ENCODE peak calls at places on chromosomes 11 and 22, in seven cellular contexts. One of them, this sample, is unnamed.

GRCh38 chr22:31313366-31314147 is 21.3 kb upstream of the PIK3IP1 start:
- DNase-seq in T-helper 1 cell: peak; percentile 32
- DNase-seq in NCI-H1105: peak; percentile 84
- DNase-seq in GM23338: peak; percentile 95
- DNase-seq in AG04450: peak; percentile 33
- DNase-seq in stimulated activated CD4-positive, alpha-beta T cell treated with anti-CD3 and anti-CD28 coated beads, Interleukin-15, amount 100 ng/mL, for 24 hours: peak; percentile 77
- DNase-seq in midbrain: peak; percentile 78
- DNase-seq in this sample: peak; percentile 69

GRCh38 chr22:20113551-20114310 is 2.2 kb upstream of the RANBP1 start:
- DNase-seq in GM23338: no peak
- DNase-seq in stimulated activated CD4-positive, alpha-beta T cell treated with anti-CD3 and anti-CD28 coated beads, Interleukin-15, amount 100 ng/mL, for 24 hours: no peak
- DNase-seq in midbrain: no peak
- DNase-seq in NCI-H1105: no peak
- DNase-seq in T-helper 1 cell: no peak
- DNase-seq in AG04450: no peak
- DNase-seq in this sample: no peak

GRCh38 chr11:97938789-97939188 is 1082.0 kb upstream of the CNTN5 start:
- DNase-seq in GM23338: peak; percentile 32
- DNase-seq in AG04450: no peak
- DNase-seq in NCI-H1105: no peak
- DNase-seq in stimulated activated CD4-positive, alpha-beta T cell treated with anti-CD3 and anti-CD28 coated beads, Interleukin-15, amount 100 ng/mL, for 24 hours: no peak
- DNase-seq in T-helper 1 cell: no peak
- DNase-seq in midbrain: no peak
- DNase-seq in this sample: no peak

GRCh38 chr11:124739479-124740276 is at the start of gene NRGN:
- DNase-seq in T-helper 1 cell: peak; percentile 83
- DNase-seq in AG04450: peak; percentile 60
- DNase-seq in GM23338: peak; percentile 98
- DNase-seq in midbrain: peak; percentile 73
- DNase-seq in NCI-H1105: peak; percentile 97
- DNase-seq in stimulated activated CD4-positive, alpha-beta T cell treated with anti-CD3 and anti-CD28 coated beads, Interleukin-15, amount 100 ng/mL, for 24 hours: peak; percentile 93
- DNase-seq in this sample: peak; percentile 95

GRCh38 chr11:125517116-125517804 is 21.2 kb upstream of the FEZ1 start:
- DNase-seq in GM23338: peak; percentile 100
- DNase-seq in midbrain: peak; percentile 27
- DNase-seq in AG04450: peak; percentile 62
- DNase-seq in stimulated activated CD4-positive, alpha-beta T cell treated with anti-CD3 and anti-CD28 coated beads, Interleukin-15, amount 100 ng/mL, for 24 hours: no peak
- DNase-seq in T-helper 1 cell: no peak
- DNase-seq in NCI-H1105: peak; percentile 46
- DNase-seq in this sample: peak; percentile 71

GRCh38 chr11:116595305-116595880 is 177.4 kb downstream of the BUD13 start:
- DNase-seq in GM23338: no peak
- DNase-seq in AG04450: no peak
- DNase-seq in NCI-H1105: peak; percentile 80
- DNase-seq in T-helper 1 cell: no peak
- DNase-seq in stimulated activated CD4-positive, alpha-beta T cell treated with anti-CD3 and anti-CD28 coated beads, Interleukin-15, amount 100 ng/mL, for 24 hours: no peak
- DNase-seq in midbrain: no peak
- DNase-seq in this sample: no peak

GRCh38 chr11:102678022-102678421 is 27.5 kb downstream of the MMP27 start:
- DNase-seq in AG04450: no peak
- DNase-seq in GM23338: no peak
- DNase-seq in midbrain: no peak
- DNase-seq in stimulated activated CD4-positive, alpha-beta T cell treated with anti-CD3 and anti-CD28 coated beads, Interleukin-15, amount 100 ng/mL, for 24 hours: no peak
- DNase-seq in T-helper 1 cell: no peak
- DNase-seq in NCI-H1105: no peak
- DNase-seq in this sample: no peak

GRCh38 chr11:59574467-59574866 is 41.1 kb downstream of the OSBP start:
- DNase-seq in T-helper 1 cell: no peak
- DNase-seq in AG04450: no peak
- DNase-seq in midbrain: no peak
- DNase-seq in stimulated activated CD4-positive, alpha-beta T cell treated with anti-CD3 and anti-CD28 coated beads, Interleukin-15, amount 100 ng/mL, for 24 hours: no peak
- DNase-seq in GM23338: no peak
- DNase-seq in NCI-H1105: no peak
- DNase-seq in this sample: no peak

GRCh38 chr11:68215087-68215445 is 2.0 kb upstream of the KMT5B start:
- DNase-seq in NCI-H1105: no peak
- DNase-seq in AG04450: no peak
- DNase-seq in stimulated activated CD4-positive, alpha-beta T cell treated with anti-CD3 and anti-CD28 coated beads, Interleukin-15, amount 100 ng/mL, for 24 hours: peak; percentile 58
- DNase-seq in T-helper 1 cell: no peak
- DNase-seq in midbrain: no peak
- DNase-seq in GM23338: no peak
- DNase-seq in this sample: no peak

GRCh38 chr11:125591659-125592304 is 870 bp upstream of the STT3A start:
- DNase-seq in AG04450: no peak
- DNase-seq in T-helper 1 cell: no peak
- DNase-seq in GM23338: peak; percentile 54
- DNase-seq in NCI-H1105: no peak
- DNase-seq in midbrain: peak; percentile 50
- DNase-seq in stimulated activated CD4-positive, alpha-beta T cell treated with anti-CD3 and anti-CD28 coated beads, Interleukin-15, amount 100 ng/mL, for 24 hours: peak; percentile 36
- DNase-seq in this sample: peak; percentile 32

GRCh38 chr22:30025187-30025586 is 55.1 kb upstream of the HORMAD2 start:
- DNase-seq in GM23338: peak; percentile 3
- DNase-seq in AG04450: no peak
- DNase-seq in T-helper 1 cell: no peak
- DNase-seq in stimulated activated CD4-positive, alpha-beta T cell treated with anti-CD3 and anti-CD28 coated beads, Interleukin-15, amount 100 ng/mL, for 24 hours: no peak
- DNase-seq in midbrain: no peak
- DNase-seq in NCI-H1105: no peak
- DNase-seq in this sample: no peak

GRCh38 chr11:45238724-45239123 is 47.4 kb downstream of the SYT13 start:
- DNase-seq in T-helper 1 cell: no peak
- DNase-seq in midbrain: no peak
- DNase-seq in NCI-H1105: no peak
- DNase-seq in stimulated activated CD4-positive, alpha-beta T cell treated with anti-CD3 and anti-CD28 coated beads, Interleukin-15, amount 100 ng/mL, for 24 hours: no peak
- DNase-seq in AG04450: peak; percentile 21
- DNase-seq in GM23338: no peak
- DNase-seq in this sample: peak; percentile 29

GRCh38 chr22:48750282-48750681 is 1077.4 kb downstream of the BRD1 start:
- DNase-seq in GM23338: no peak
- DNase-seq in NCI-H1105: no peak
- DNase-seq in T-helper 1 cell: no peak
- DNase-seq in AG04450: no peak
- DNase-seq in stimulated activated CD4-positive, alpha-beta T cell treated with anti-CD3 and anti-CD28 coated beads, Interleukin-15, amount 100 ng/mL, for 24 hours: no peak
- DNase-seq in midbrain: no peak
- DNase-seq in this sample: no peak

GRCh38 chr11:31823372-31824371 is 12.6 kb upstream of the PAX6 start:
- DNase-seq in stimulated activated CD4-positive, alpha-beta T cell treated with anti-CD3 and anti-CD28 coated beads, Interleukin-15, amount 100 ng/mL, for 24 hours: no peak
- DNase-seq in AG04450: no peak
- DNase-seq in NCI-H1105: no peak
- DNase-seq in midbrain: no peak
- DNase-seq in T-helper 1 cell: no peak
- DNase-seq in GM23338: peak; percentile 86
- DNase-seq in this sample: no peak

GRCh38 chr11:33435201-33435600 is 178.0 kb downstream of the HIPK3 start:
- DNase-seq in AG04450: no peak
- DNase-seq in stimulated activated CD4-positive, alpha-beta T cell treated with anti-CD3 and anti-CD28 coated beads, Interleukin-15, amount 100 ng/mL, for 24 hours: no peak
- DNase-seq in midbrain: no peak
- DNase-seq in NCI-H1105: no peak
- DNase-seq in T-helper 1 cell: no peak
- DNase-seq in GM23338: no peak
- DNase-seq in this sample: no peak

GRCh38 chr11:66729447-66729846 is 431 bp upstream of the SPTBN2 start:
- DNase-seq in AG04450: no peak
- DNase-seq in GM23338: no peak
- DNase-seq in midbrain: no peak
- DNase-seq in stimulated activated CD4-positive, alpha-beta T cell treated with anti-CD3 and anti-CD28 coated beads, Interleukin-15, amount 100 ng/mL, for 24 hours: no peak
- DNase-seq in NCI-H1105: no peak
- DNase-seq in T-helper 1 cell: no peak
- DNase-seq in this sample: no peak

GRCh38 chr11:71465054-71465453 is 12.1 kb downstream of the NADSYN1 start:
- DNase-seq in AG04450: no peak
- DNase-seq in stimulated activated CD4-positive, alpha-beta T cell treated with anti-CD3 and anti-CD28 coated beads, Interleukin-15, amount 100 ng/mL, for 24 hours: no peak
- DNase-seq in midbrain: peak; percentile 12
- DNase-seq in NCI-H1105: no peak
- DNase-seq in T-helper 1 cell: no peak
- DNase-seq in GM23338: no peak
- DNase-seq in this sample: no peak

GRCh38 chr11:96155627-96156378 is 187.2 kb downstream of the MAML2 start:
- DNase-seq in NCI-H1105: no peak
- DNase-seq in GM23338: peak; percentile 67
- DNase-seq in AG04450: peak; percentile 88
- DNase-seq in stimulated activated CD4-positive, alpha-beta T cell treated with anti-CD3 and anti-CD28 coated beads, Interleukin-15, amount 100 ng/mL, for 24 hours: peak; percentile 84
- DNase-seq in midbrain: peak; percentile 42
- DNase-seq in T-helper 1 cell: peak; percentile 63
- DNase-seq in this sample: peak; percentile 90

GRCh38 chr22:31263896-31264295 is 28.4 kb downstream of the PIK3IP1 start:
- DNase-seq in midbrain: no peak
- DNase-seq in GM23338: no peak
- DNase-seq in stimulated activated CD4-positive, alpha-beta T cell treated with anti-CD3 and anti-CD28 coated beads, Interleukin-15, amount 100 ng/mL, for 24 hours: no peak
- DNase-seq in NCI-H1105: no peak
- DNase-seq in T-helper 1 cell: no peak
- DNase-seq in AG04450: no peak
- DNase-seq in this sample: no peak

GRCh38 chr22:20258584-20259335 is 9.4 kb downstream of the RTN4R start:
- DNase-seq in midbrain: no peak
- DNase-seq in T-helper 1 cell: peak; percentile 19
- DNase-seq in GM23338: peak; percentile 45
- DNase-seq in AG04450: no peak
- DNase-seq in stimulated activated CD4-positive, alpha-beta T cell treated with anti-CD3 and anti-CD28 coated beads, Interleukin-15, amount 100 ng/mL, for 24 hours: peak; percentile 54
- DNase-seq in NCI-H1105: no peak
- DNase-seq in this sample: no peak

GRCh38 chr11:131290111-131290510 is 80.3 kb upstream of the NTM start:
- DNase-seq in midbrain: no peak
- DNase-seq in GM23338: peak; percentile 25
- DNase-seq in AG04450: no peak
- DNase-seq in NCI-H1105: no peak
- DNase-seq in stimulated activated CD4-positive, alpha-beta T cell treated with anti-CD3 and anti-CD28 coated beads, Interleukin-15, amount 100 ng/mL, for 24 hours: no peak
- DNase-seq in T-helper 1 cell: no peak
- DNase-seq in this sample: no peak

GRCh38 chr11:11787305-11788066 is 54.3 kb upstream of the USP47 start:
- DNase-seq in midbrain: peak; percentile 87
- DNase-seq in GM23338: peak; percentile 86
- DNase-seq in stimulated activated CD4-positive, alpha-beta T cell treated with anti-CD3 and anti-CD28 coated beads, Interleukin-15, amount 100 ng/mL, for 24 hours: peak; percentile 79
- DNase-seq in T-helper 1 cell: peak; percentile 52
- DNase-seq in NCI-H1105: peak; percentile 59
- DNase-seq in AG04450: peak; percentile 41
- DNase-seq in this sample: peak; percentile 59

GRCh38 chr11:61052182-61052972 is 49.9 kb upstream of the CD5 start:
- DNase-seq in T-helper 1 cell: no peak
- DNase-seq in midbrain: no peak
- DNase-seq in stimulated activated CD4-positive, alpha-beta T cell treated with anti-CD3 and anti-CD28 coated beads, Interleukin-15, amount 100 ng/mL, for 24 hours: no peak
- DNase-seq in NCI-H1105: no peak
- DNase-seq in GM23338: no peak
- DNase-seq in AG04450: no peak
- DNase-seq in this sample: no peak

GRCh38 chr11:2703487-2704141 is 3.8 kb upstream of the KCNQ1OT1 start:
- DNase-seq in stimulated activated CD4-positive, alpha-beta T cell treated with anti-CD3 and anti-CD28 coated beads, Interleukin-15, amount 100 ng/mL, for 24 hours: no peak
- DNase-seq in AG04450: no peak
- DNase-seq in NCI-H1105: no peak
- DNase-seq in T-helper 1 cell: no peak
- DNase-seq in midbrain: no peak
- DNase-seq in GM23338: peak; percentile 34
- DNase-seq in this sample: no peak

GRCh38 chr22:50296658-50297490 is 10.6 kb downstream of the PLXNB2 start:
- DNase-seq in midbrain: no peak
- DNase-seq in stimulated activated CD4-positive, alpha-beta T cell treated with anti-CD3 and anti-CD28 coated beads, Interleukin-15, amount 100 ng/mL, for 24 hours: no peak
- DNase-seq in NCI-H1105: no peak
- DNase-seq in T-helper 1 cell: no peak
- DNase-seq in GM23338: no peak
- DNase-seq in AG04450: no peak
- DNase-seq in this sample: no peak

GRCh38 chr11:109583996-109584395 is 162.0 kb downstream of the C11orf87 start:
- DNase-seq in AG04450: no peak
- DNase-seq in stimulated activated CD4-positive, alpha-beta T cell treated with anti-CD3 and anti-CD28 coated beads, Interleukin-15, amount 100 ng/mL, for 24 hours: no peak
- DNase-seq in midbrain: no peak
- DNase-seq in GM23338: no peak
- DNase-seq in NCI-H1105: no peak
- DNase-seq in T-helper 1 cell: no peak
- DNase-seq in this sample: no peak

GRCh38 chr11:60334005-60334620 is 7.1 kb downstream of the MS4A6E start:
- DNase-seq in stimulated activated CD4-positive, alpha-beta T cell treated with anti-CD3 and anti-CD28 coated beads, Interleukin-15, amount 100 ng/mL, for 24 hours: peak; percentile 78
- DNase-seq in T-helper 1 cell: peak; percentile 39
- DNase-seq in AG04450: no peak
- DNase-seq in NCI-H1105: peak; percentile 46
- DNase-seq in GM23338: peak; percentile 84
- DNase-seq in midbrain: peak; percentile 30
- DNase-seq in this sample: peak; percentile 67

GRCh38 chr11:118916842-118917388 is 8.8 kb downstream of the BCL9L start:
- DNase-seq in midbrain: no peak
- DNase-seq in T-helper 1 cell: no peak
- DNase-seq in AG04450: no peak
- DNase-seq in NCI-H1105: no peak
- DNase-seq in GM23338: peak; percentile 79
- DNase-seq in stimulated activated CD4-positive, alpha-beta T cell treated with anti-CD3 and anti-CD28 coated beads, Interleukin-15, amount 100 ng/mL, for 24 hours: no peak
- DNase-seq in this sample: no peak

GRCh38 chr11:73267122-73267846 is 4.9 kb upstream of the P2RY6 start:
- DNase-seq in stimulated activated CD4-positive, alpha-beta T cell treated with anti-CD3 and anti-CD28 coated beads, Interleukin-15, amount 100 ng/mL, for 24 hours: no peak
- DNase-seq in midbrain: no peak
- DNase-seq in GM23338: no peak
- DNase-seq in T-helper 1 cell: no peak
- DNase-seq in AG04450: no peak
- DNase-seq in NCI-H1105: no peak
- DNase-seq in this sample: no peak

GRCh38 chr11:58928691-58929090 is 10.6 kb upstream of the GLYATL1 start:
- DNase-seq in GM23338: peak; percentile 9
- DNase-seq in stimulated activated CD4-positive, alpha-beta T cell treated with anti-CD3 and anti-CD28 coated beads, Interleukin-15, amount 100 ng/mL, for 24 hours: no peak
- DNase-seq in AG04450: no peak
- DNase-seq in midbrain: no peak
- DNase-seq in NCI-H1105: no peak
- DNase-seq in T-helper 1 cell: no peak
- DNase-seq in this sample: no peak

This sample was measured in COLO829.